ENCODE peak calls at places on chromosomes 11 and 22, in eight cellular contexts. L, U, A, T, J, D, Y and S are unnamed samples.

GRCh38 chr22:36858156-36858555 is 2.6 kb upstream of the NCF4 start:
- DNase-seq in A (no peak), J (no peak), U (no peak), T (no peak), Y (no peak), L (no peak), D (no peak), S (no peak)

GRCh38 chr22:41094036-41094435 is 1.6 kb downstream of the EP300 start:
- DNase-seq in J (peak; percentile 40), T (peak; percentile 31), A (peak; percentile 47), L (no peak), U (no peak), D (no peak), Y (peak; percentile 40), S (peak; percentile 22)

GRCh38 chr11:12674571-12674935 is 332 bp downstream of the TEAD1 start:
- DNase-seq in J (no peak), T (no peak), Y (no peak), U (no peak), L (no peak), D (no peak), A (no peak), S (no peak)

GRCh38 chr22:35361001-35361551 is 19.8 kb upstream of the HMOX1 start:
- DNase-seq in D (no peak), Y (no peak), L (no peak), A (no peak), T (no peak), U (no peak), J (no peak), S (no peak)

GRCh38 chr11:7154881-7155344 is 66.1 kb downstream of the RBMXL2 start:
- DNase-seq in J (no peak), T (no peak), A (no peak), U (no peak), L (no peak), D (no peak), Y (no peak), S (no peak)

GRCh38 chr11:44159848-44160721 is 64.6 kb downstream of the EXT2 start:
- DNase-seq in D (no peak), L (no peak), J (no peak), U (no peak), T (no peak), Y (no peak), A (no peak), S (no peak)

GRCh38 chr11:117128289-117128688 is 15.8 kb upstream of the PAFAH1B2 start:
- DNase-seq in T (no peak), J (no peak), U (no peak), Y (no peak), L (no peak), A (no peak), D (no peak), S (no peak)

GRCh38 chr11:9260182-9261146 is 4.7 kb downstream of the DENND5A start:
- DNase-seq in D (no peak), J (no peak), U (no peak), Y (no peak), L (no peak), T (no peak), A (no peak), S (no peak)

GRCh38 chr22:27329471-27329870 is 472.1 kb downstream of the MN1 start:
- DNase-seq in D (no peak), L (no peak), A (no peak), Y (no peak), U (no peak), T (no peak), J (no peak), S (no peak)

GRCh38 chr11:103987631-103988594 is 48.5 kb upstream of the DDI1 start:
- DNase-seq in L (no peak), Y (peak; percentile 17), T (peak; percentile 22), A (no peak), D (no peak), U (peak; percentile 59), J (peak; percentile 43), S (peak; percentile 6)

GRCh38 chr22:19876314-19876940 is 21.8 kb upstream of the GNB1L start:
- DNase-seq in Y (no peak), L (no peak), U (no peak), J (no peak), A (peak; percentile 54), D (no peak), T (no peak), S (no peak)

GRCh38 chr11:61028135-61028729 is 56.8 kb downstream of the CD6 start:
- DNase-seq in A (no peak), L (no peak), T (peak; percentile 47), Y (no peak), J (no peak), D (no peak), U (no peak), S (no peak)

GRCh38 chr11:85249482-85249881 is 377.7 kb downstream of the DLG2 start:
- DNase-seq in A (no peak), T (no peak), L (no peak), U (no peak), J (no peak), D (no peak), Y (no peak), S (no peak)

GRCh38 chr11:116312560-116313340 is 460.0 kb downstream of the BUD13 start:
- DNase-seq in U (no peak), D (no peak), A (peak; percentile 83), J (peak; percentile 25), Y (no peak), T (no peak), L (no peak), S (peak; percentile 48)

GRCh38 chr11:116164843-116165242 is 607.9 kb downstream of the BUD13 start:
- DNase-seq in Y (no peak), J (no peak), T (no peak), D (no peak), A (no peak), U (no peak), L (no peak), S (no peak)

GRCh38 chr11:131455843-131456704 is 85.7 kb downstream of the NTM start:
- DNase-seq in Y (no peak), A (no peak), D (no peak), U (no peak), T (no peak), L (no peak), J (no peak), S (no peak)

GRCh38 chr11:725624-726202 is 19.7 kb downstream of the EPS8L2 start:
- DNase-seq in L (no peak), A (no peak), Y (no peak), U (no peak), T (no peak), J (no peak), D (no peak), S (no peak)
- H3K9ac ChIP-seq in L (no peak overlapping the region), A (no peak overlapping the region), Y (no peak overlapping the region), U (no peak overlapping the region), T (no peak overlapping the region), J (no peak overlapping the region), D (no peak overlapping the region), S (no peak overlapping the region)

GRCh38 chr11:704799-705645 is 1.0 kb upstream of the EPS8L2 start:
- DNase-seq in Y (no peak), J (no peak), T (peak; percentile 75), U (no peak), A (no peak), D (no peak), L (no peak), S (no peak)

GRCh38 chr11:707817-708420 is 1.9 kb downstream of the EPS8L2 start:
- DNase-seq in Y (no peak), J (no peak), L (no peak), A (no peak), D (no peak), U (no peak), T (peak; percentile 46), S (no peak)

GRCh38 chr11:705646-706438 is at the start of gene EPS8L2:
- DNase-seq in D (no peak), T (peak; percentile 66), Y (no peak), U (no peak), J (no peak), L (no peak), A (no peak), S (no peak)

GRCh38 chr11:706957-707816 is 1.2 kb downstream of the EPS8L2 start:
- DNase-seq in L (no peak), Y (no peak), J (peak; percentile 70), T (peak; percentile 31), D (no peak), A (no peak), U (no peak), S (no peak)

DNA sequence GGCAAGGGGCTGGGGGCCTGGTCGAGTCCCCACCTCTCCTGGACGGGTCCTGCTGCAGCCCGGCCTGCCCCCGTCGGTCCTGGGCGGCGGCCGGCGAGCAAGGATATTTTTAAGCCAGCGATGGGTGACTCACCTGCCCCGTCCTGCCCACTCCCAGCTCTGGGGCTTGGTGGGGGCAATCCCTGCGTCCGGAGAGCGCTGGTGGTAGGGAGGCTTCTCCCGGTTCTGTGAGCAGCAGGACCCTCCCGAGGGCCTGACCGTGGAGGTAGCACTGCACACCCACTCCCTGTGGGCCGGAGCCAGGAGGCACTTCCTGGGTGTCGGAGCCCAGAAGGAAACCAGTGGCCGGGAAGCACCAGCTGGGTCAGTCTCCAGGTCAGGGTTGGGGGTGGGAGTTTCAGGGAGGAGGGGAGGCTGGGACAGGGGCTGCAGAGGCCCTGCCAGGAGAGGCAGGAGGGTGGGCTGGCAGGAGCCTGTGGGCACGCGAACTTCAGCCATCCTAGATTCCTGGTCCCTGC is 467 bp downstream of the EPS8L2 start:
- DNase-seq in U (no peak), A (no peak), T (peak; percentile 65), J (peak; percentile 51), Y (peak; percentile 36), D (no peak), L (no peak), S (peak; percentile 22)
- H3K9ac ChIP-seq in U (peak overlapping the region; percentile 90), A (no peak overlapping the region), T (peak overlapping the region; percentile 88), J (peak overlapping the region; percentile 58), Y (peak overlapping the region; percentile 58), D (peak overlapping the region; percentile 80), L (peak overlapping the region; percentile 89), S (peak overlapping the region; percentile 73)

GRCh38 chr11:57703341-57703740 is 8.7 kb downstream of the MED19 start:
- DNase-seq in U (no peak), Y (peak; percentile 28), T (no peak), J (no peak), A (no peak), L (no peak), D (no peak), S (peak; percentile 20)
- H3K9ac ChIP-seq in U (no peak overlapping the region), Y (no peak overlapping the region), T (no peak overlapping the region), J (no peak overlapping the region), A (no peak overlapping the region), L (no peak overlapping the region), D (no peak overlapping the region), S (peak overlapping the region; percentile 30)

GRCh38 chr11:67311051-67311555 is 7.8 kb downstream of the SSH3 start:
- DNase-seq in J (no peak), L (no peak), Y (no peak), T (no peak), D (no peak), A (no peak), U (no peak), S (no peak)

GRCh38 chr11:67311556-67312082 is 8.3 kb downstream of the SSH3 start:
- DNase-seq in U (no peak), Y (no peak), J (no peak), D (no peak), A (no peak), T (no peak), L (no peak), S (no peak)

GRCh38 chr11:67313125-67313890 is 10.0 kb downstream of the SSH3 start:
- DNase-seq in J (no peak), Y (no peak), T (no peak), U (no peak), L (no peak), D (no peak), A (no peak), S (no peak)

GRCh38 chr11:67314218-67314617 is 10.9 kb downstream of the SSH3 start:
- DNase-seq in D (no peak), A (no peak), J (no peak), U (no peak), T (no peak), Y (no peak), L (no peak), S (no peak)

GRCh38 chr11:67312187-67313021 is 9.1 kb downstream of the SSH3 start:
- DNase-seq in L (no peak), A (no peak), J (no peak), U (no peak), D (peak; percentile 92), T (peak; percentile 96), Y (no peak), S (no peak)
- H3K9ac ChIP-seq in L (peak overlapping the region; percentile 13), A (no peak overlapping the region), J (no peak overlapping the region), U (no peak overlapping the region), D (peak overlapping the region; percentile 77), T (peak overlapping the region; percentile 69), Y (no peak overlapping the region), S (no peak overlapping the region)